ENCODE peak calls at places on chromosomes 5 and 9, in ten cellular contexts. One of them, this sample, is unnamed. For H3K27me3, the result is how much of the 10 kb centered on the place peaks cover.

GRCh38 chr5:180648658-180649296 is 623 bp downstream of the FLT4 start:
- DNase-seq in GM12878: no peak
- DNase-seq in upper lobe of right lung: peak
- DNase-seq in right atrium auricular region: no peak
- DNase-seq in hepatocyte: peak
- DNase-seq in neural progenitor cell: peak
- DNase-seq in heart left ventricle: no peak
- DNase-seq in colonic mucosa: no peak
- DNase-seq in CD8-positive, alpha-beta memory T cell: peak
- DNase-seq in sigmoid colon: peak
- DNase-seq in this sample: no peak

GRCh38 chr5:174300118-174300940 is 254.8 kb downstream of the NSG2 start:
- DNase-seq in GM12878: peak
- DNase-seq in upper lobe of right lung: no peak
- DNase-seq in right atrium auricular region: peak
- DNase-seq in hepatocyte: no peak
- DNase-seq in neural progenitor cell: no peak
- DNase-seq in heart left ventricle: no peak
- DNase-seq in colonic mucosa: no peak
- DNase-seq in CD8-positive, alpha-beta memory T cell: no peak
- DNase-seq in sigmoid colon: no peak
- DNase-seq in this sample: no peak

GRCh38 chr9:110807956-110808598 is 139.5 kb downstream of the MUSK start:
- DNase-seq in GM12878: peak
- DNase-seq in upper lobe of right lung: no peak
- DNase-seq in right atrium auricular region: no peak
- DNase-seq in hepatocyte: no peak
- DNase-seq in neural progenitor cell: no peak
- DNase-seq in heart left ventricle: no peak
- DNase-seq in colonic mucosa: no peak
- DNase-seq in CD8-positive, alpha-beta memory T cell: no peak
- DNase-seq in sigmoid colon: no peak
- DNase-seq in this sample: no peak

GRCh38 chr5:530556-530955 is 6.3 kb upstream of the SLC9A3 start:
- DNase-seq in GM12878: no peak
- DNase-seq in upper lobe of right lung: peak
- DNase-seq in right atrium auricular region: no peak
- DNase-seq in hepatocyte: no peak
- DNase-seq in neural progenitor cell: no peak
- DNase-seq in heart left ventricle: no peak
- DNase-seq in colonic mucosa: no peak
- DNase-seq in CD8-positive, alpha-beta memory T cell: no peak
- DNase-seq in sigmoid colon: no peak
- DNase-seq in this sample: no peak

GRCh38 chr5:72556351-72557146 is 49.3 kb upstream of the ZNF366 start:
- DNase-seq in GM12878: peak
- DNase-seq in upper lobe of right lung: peak
- DNase-seq in right atrium auricular region: peak
- DNase-seq in hepatocyte: peak
- DNase-seq in neural progenitor cell: peak
- DNase-seq in heart left ventricle: peak
- DNase-seq in colonic mucosa: peak
- DNase-seq in CD8-positive, alpha-beta memory T cell: no peak
- DNase-seq in sigmoid colon: peak
- DNase-seq in this sample: peak

GRCh38 chr5:110478899-110479298 is 247.6 kb downstream of the TMEM232 start:
- DNase-seq in GM12878: no peak
- DNase-seq in upper lobe of right lung: no peak
- DNase-seq in right atrium auricular region: no peak
- DNase-seq in hepatocyte: no peak
- DNase-seq in neural progenitor cell: no peak
- DNase-seq in heart left ventricle: no peak
- DNase-seq in colonic mucosa: no peak
- DNase-seq in CD8-positive, alpha-beta memory T cell: no peak
- DNase-seq in sigmoid colon: no peak
- DNase-seq in this sample: no peak

GRCh38 chr9:5671711-5672353 is 42.9 kb downstream of the RIC1 start:
- DNase-seq in GM12878: peak
- DNase-seq in upper lobe of right lung: no peak
- DNase-seq in right atrium auricular region: no peak
- DNase-seq in hepatocyte: peak
- DNase-seq in neural progenitor cell: peak
- DNase-seq in heart left ventricle: no peak
- DNase-seq in colonic mucosa: no peak
- DNase-seq in CD8-positive, alpha-beta memory T cell: peak
- DNase-seq in sigmoid colon: no peak
- DNase-seq in this sample: no peak

GRCh38 chr9:20684865-20685696 is 1.0 kb downstream of the FOCAD start:
- DNase-seq in GM12878: no peak
- DNase-seq in upper lobe of right lung: no peak
- DNase-seq in right atrium auricular region: no peak
- DNase-seq in hepatocyte: peak
- DNase-seq in neural progenitor cell: no peak
- DNase-seq in heart left ventricle: no peak
- DNase-seq in colonic mucosa: no peak
- DNase-seq in CD8-positive, alpha-beta memory T cell: no peak
- DNase-seq in sigmoid colon: no peak
- DNase-seq in this sample: no peak

GRCh38 chr5:81762853-81763252 is 12.0 kb upstream of the SSBP2 start:
- DNase-seq in GM12878: no peak
- DNase-seq in upper lobe of right lung: no peak
- DNase-seq in right atrium auricular region: no peak
- DNase-seq in hepatocyte: no peak
- DNase-seq in neural progenitor cell: no peak
- DNase-seq in heart left ventricle: no peak
- DNase-seq in colonic mucosa: no peak
- DNase-seq in CD8-positive, alpha-beta memory T cell: no peak
- DNase-seq in sigmoid colon: no peak
- DNase-seq in this sample: no peak

GRCh38 chr5:100667021-100667671 is 132.0 kb downstream of the FAM174A start:
- DNase-seq in GM12878: no peak
- DNase-seq in upper lobe of right lung: no peak
- DNase-seq in right atrium auricular region: no peak
- DNase-seq in hepatocyte: no peak
- DNase-seq in neural progenitor cell: no peak
- DNase-seq in heart left ventricle: no peak
- DNase-seq in colonic mucosa: no peak
- DNase-seq in CD8-positive, alpha-beta memory T cell: peak
- DNase-seq in sigmoid colon: no peak
- DNase-seq in this sample: no peak

GRCh38 chr9:30913331-30913730 is 1471.1 kb upstream of the ACO1 start:
- DNase-seq in GM12878: no peak
- DNase-seq in upper lobe of right lung: no peak
- DNase-seq in right atrium auricular region: no peak
- DNase-seq in hepatocyte: no peak
- DNase-seq in neural progenitor cell: peak
- DNase-seq in heart left ventricle: no peak
- DNase-seq in colonic mucosa: no peak
- DNase-seq in CD8-positive, alpha-beta memory T cell: no peak
- DNase-seq in sigmoid colon: no peak
- DNase-seq in this sample: no peak
- H3K27me3 ChIP-seq in GM12878: under half
- H3K27me3 ChIP-seq in upper lobe of right lung: under half
- H3K27me3 ChIP-seq in right atrium auricular region: under half
- H3K27me3 ChIP-seq in hepatocyte: under half
- H3K27me3 ChIP-seq in neural progenitor cell: under half
- H3K27me3 ChIP-seq in heart left ventricle: under half
- H3K27me3 ChIP-seq in colonic mucosa: under half
- H3K27me3 ChIP-seq in CD8-positive, alpha-beta memory T cell: under half
- H3K27me3 ChIP-seq in sigmoid colon: under half
- H3K27me3 ChIP-seq in this sample: under half

DNA sequence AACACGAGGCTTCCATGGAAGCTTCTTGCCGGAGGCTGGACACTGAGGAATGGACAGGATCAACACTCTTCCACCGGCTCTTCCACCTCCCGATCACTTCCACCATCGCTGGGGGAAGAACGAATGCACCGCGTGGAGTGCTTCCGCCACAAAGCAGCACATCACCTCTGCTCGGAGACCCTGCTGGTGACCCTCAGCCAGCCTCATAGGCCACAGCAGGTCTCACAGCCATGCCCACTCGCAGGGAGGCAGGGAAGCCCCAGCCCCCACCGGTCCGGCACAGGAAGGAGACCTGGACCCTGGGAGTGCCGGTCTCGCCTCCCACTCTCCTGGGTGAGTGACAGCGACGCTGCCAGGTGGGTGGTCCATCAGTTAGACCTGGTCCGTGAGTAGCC is 4.7 kb downstream of the MRPL36 start:
- DNase-seq in GM12878: no peak
- DNase-seq in upper lobe of right lung: no peak
- DNase-seq in right atrium auricular region: no peak
- DNase-seq in hepatocyte: no peak
- DNase-seq in neural progenitor cell: no peak
- DNase-seq in heart left ventricle: no peak
- DNase-seq in colonic mucosa: no peak
- DNase-seq in CD8-positive, alpha-beta memory T cell: no peak
- DNase-seq in sigmoid colon: peak
- DNase-seq in this sample: no peak
- H3K27ac ChIP-seq in GM12878: peak
- H3K27ac ChIP-seq in upper lobe of right lung: no peak
- H3K27ac ChIP-seq in right atrium auricular region: no peak
- H3K27ac ChIP-seq in hepatocyte: no peak
- H3K27ac ChIP-seq in neural progenitor cell: no peak
- H3K27ac ChIP-seq in heart left ventricle: no peak
- H3K27ac ChIP-seq in colonic mucosa: no peak
- H3K27ac ChIP-seq in CD8-positive, alpha-beta memory T cell: no peak
- H3K27ac ChIP-seq in sigmoid colon: no peak
- H3K27ac ChIP-seq in this sample: peak

GRCh38 chr9:38227656-38228055 is 158.6 kb upstream of the SHB start:
- DNase-seq in GM12878: no peak
- DNase-seq in upper lobe of right lung: peak
- DNase-seq in right atrium auricular region: no peak
- DNase-seq in hepatocyte: peak
- DNase-seq in neural progenitor cell: peak
- DNase-seq in heart left ventricle: no peak
- DNase-seq in colonic mucosa: no peak
- DNase-seq in CD8-positive, alpha-beta memory T cell: no peak
- DNase-seq in sigmoid colon: no peak
- DNase-seq in this sample: no peak

GRCh38 chr9:38229123-38229829 is 160.2 kb upstream of the SHB start:
- DNase-seq in GM12878: no peak
- DNase-seq in upper lobe of right lung: peak
- DNase-seq in right atrium auricular region: no peak
- DNase-seq in hepatocyte: peak
- DNase-seq in neural progenitor cell: peak
- DNase-seq in heart left ventricle: no peak
- DNase-seq in colonic mucosa: no peak
- DNase-seq in CD8-positive, alpha-beta memory T cell: no peak
- DNase-seq in sigmoid colon: no peak
- DNase-seq in this sample: no peak

GRCh38 chr9:38227061-38227540 is 158.1 kb upstream of the SHB start:
- DNase-seq in GM12878: peak
- DNase-seq in upper lobe of right lung: peak
- DNase-seq in right atrium auricular region: no peak
- DNase-seq in hepatocyte: peak
- DNase-seq in neural progenitor cell: peak
- DNase-seq in heart left ventricle: peak
- DNase-seq in colonic mucosa: peak
- DNase-seq in CD8-positive, alpha-beta memory T cell: peak
- DNase-seq in sigmoid colon: no peak
- DNase-seq in this sample: peak

GRCh38 chr9:38228331-38229122 is 159.5 kb upstream of the SHB start:
- DNase-seq in GM12878: no peak
- DNase-seq in upper lobe of right lung: no peak
- DNase-seq in right atrium auricular region: no peak
- DNase-seq in hepatocyte: peak
- DNase-seq in neural progenitor cell: no peak
- DNase-seq in heart left ventricle: no peak
- DNase-seq in colonic mucosa: no peak
- DNase-seq in CD8-positive, alpha-beta memory T cell: no peak
- DNase-seq in sigmoid colon: no peak
- DNase-seq in this sample: no peak

GRCh38 chr9:38229830-38230155 is 160.8 kb upstream of the SHB start:
- DNase-seq in GM12878: no peak
- DNase-seq in upper lobe of right lung: no peak
- DNase-seq in right atrium auricular region: no peak
- DNase-seq in hepatocyte: no peak
- DNase-seq in neural progenitor cell: no peak
- DNase-seq in heart left ventricle: no peak
- DNase-seq in colonic mucosa: no peak
- DNase-seq in CD8-positive, alpha-beta memory T cell: no peak
- DNase-seq in sigmoid colon: no peak
- DNase-seq in this sample: no peak
- H3K27me3 ChIP-seq in GM12878: under half
- H3K27me3 ChIP-seq in upper lobe of right lung: under half
- H3K27me3 ChIP-seq in right atrium auricular region: under half
- H3K27me3 ChIP-seq in hepatocyte: under half
- H3K27me3 ChIP-seq in neural progenitor cell: under half
- H3K27me3 ChIP-seq in heart left ventricle: under half
- H3K27me3 ChIP-seq in colonic mucosa: under half
- H3K27me3 ChIP-seq in CD8-positive, alpha-beta memory T cell: under half
- H3K27me3 ChIP-seq in sigmoid colon: under half
- H3K27me3 ChIP-seq in this sample: under half

GRCh38 chr5:137995077-137995746 is 37.7 kb downstream of the FAM13B start:
- DNase-seq in GM12878: no peak
- DNase-seq in upper lobe of right lung: no peak
- DNase-seq in right atrium auricular region: no peak
- DNase-seq in hepatocyte: no peak
- DNase-seq in neural progenitor cell: no peak
- DNase-seq in heart left ventricle: no peak
- DNase-seq in colonic mucosa: no peak
- DNase-seq in CD8-positive, alpha-beta memory T cell: no peak
- DNase-seq in sigmoid colon: no peak
- DNase-seq in this sample: no peak
- H3K27ac ChIP-seq in GM12878: no peak
- H3K27ac ChIP-seq in upper lobe of right lung: no peak
- H3K27ac ChIP-seq in right atrium auricular region: no peak
- H3K27ac ChIP-seq in hepatocyte: no peak
- H3K27ac ChIP-seq in neural progenitor cell: no peak
- H3K27ac ChIP-seq in heart left ventricle: no peak
- H3K27ac ChIP-seq in colonic mucosa: no peak
- H3K27ac ChIP-seq in CD8-positive, alpha-beta memory T cell: peak
- H3K27ac ChIP-seq in sigmoid colon: no peak
- H3K27ac ChIP-seq in this sample: no peak

GRCh38 chr5:43041131-43041668 is 1.1 kb upstream of the ANXA2R start:
- DNase-seq in GM12878: no peak
- DNase-seq in upper lobe of right lung: peak
- DNase-seq in right atrium auricular region: peak
- DNase-seq in hepatocyte: peak
- DNase-seq in neural progenitor cell: peak
- DNase-seq in heart left ventricle: peak
- DNase-seq in colonic mucosa: peak
- DNase-seq in CD8-positive, alpha-beta memory T cell: peak
- DNase-seq in sigmoid colon: no peak
- DNase-seq in this sample: peak
- H3K27me3 ChIP-seq in GM12878: under half
- H3K27me3 ChIP-seq in upper lobe of right lung: under half
- H3K27me3 ChIP-seq in right atrium auricular region: under half
- H3K27me3 ChIP-seq in hepatocyte: under half
- H3K27me3 ChIP-seq in neural progenitor cell: half or more
- H3K27me3 ChIP-seq in heart left ventricle: under half
- H3K27me3 ChIP-seq in colonic mucosa: under half
- H3K27me3 ChIP-seq in CD8-positive, alpha-beta memory T cell: under half
- H3K27me3 ChIP-seq in sigmoid colon: under half
- H3K27me3 ChIP-seq in this sample: under half

GRCh38 chr5:66209350-66209749 is 65.2 kb downstream of the SREK1 start:
- DNase-seq in GM12878: no peak
- DNase-seq in upper lobe of right lung: no peak
- DNase-seq in right atrium auricular region: no peak
- DNase-seq in hepatocyte: no peak
- DNase-seq in neural progenitor cell: no peak
- DNase-seq in heart left ventricle: no peak
- DNase-seq in colonic mucosa: no peak
- DNase-seq in CD8-positive, alpha-beta memory T cell: no peak
- DNase-seq in sigmoid colon: no peak
- DNase-seq in this sample: no peak
- H3K27ac ChIP-seq in GM12878: no peak
- H3K27ac ChIP-seq in upper lobe of right lung: no peak
- H3K27ac ChIP-seq in right atrium auricular region: no peak
- H3K27ac ChIP-seq in hepatocyte: no peak
- H3K27ac ChIP-seq in neural progenitor cell: no peak
- H3K27ac ChIP-seq in heart left ventricle: no peak
- H3K27ac ChIP-seq in colonic mucosa: no peak
- H3K27ac ChIP-seq in CD8-positive, alpha-beta memory T cell: no peak
- H3K27ac ChIP-seq in sigmoid colon: peak
- H3K27ac ChIP-seq in this sample: no peak

GRCh38 chr5:116577064-116577788 is 2.6 kb upstream of the SEMA6A start:
- DNase-seq in GM12878: peak
- DNase-seq in upper lobe of right lung: no peak
- DNase-seq in right atrium auricular region: no peak
- DNase-seq in hepatocyte: no peak
- DNase-seq in neural progenitor cell: peak
- DNase-seq in heart left ventricle: no peak
- DNase-seq in colonic mucosa: no peak
- DNase-seq in CD8-positive, alpha-beta memory T cell: no peak
- DNase-seq in sigmoid colon: no peak
- DNase-seq in this sample: no peak
- H3K27me3 ChIP-seq in GM12878: under half
- H3K27me3 ChIP-seq in upper lobe of right lung: under half
- H3K27me3 ChIP-seq in right atrium auricular region: under half
- H3K27me3 ChIP-seq in hepatocyte: under half
- H3K27me3 ChIP-seq in neural progenitor cell: under half
- H3K27me3 ChIP-seq in heart left ventricle: under half
- H3K27me3 ChIP-seq in colonic mucosa: under half
- H3K27me3 ChIP-seq in CD8-positive, alpha-beta memory T cell: under half
- H3K27me3 ChIP-seq in sigmoid colon: under half
- H3K27me3 ChIP-seq in this sample: under half